ENCODE peak calls at places on chromosomes 16 and 17, in six cellular contexts. One of them, this sample, is unnamed.
A peak's percentile ranks its signal among the peaks of the same experiment; 100 is the strongest.

GRCh38 chr17:81473019-81473418 is 39.6 kb downstream of the ACTG1 start:
- DNase-seq in lung: no peak
- DNase-seq in tibial nerve: no peak
- DNase-seq in body of pancreas: peak; percentile 72
- DNase-seq in uterus: no peak
- DNase-seq in cardiac muscle cell: no peak
- DNase-seq in this sample: no peak

GRCh38 chr16:83817022-83817421 is 9.2 kb downstream of the HSBP1 start:
- DNase-seq in tibial nerve: no peak
- DNase-seq in uterus: no peak
- DNase-seq in body of pancreas: no peak
- DNase-seq in lung: no peak
- DNase-seq in cardiac muscle cell: no peak
- DNase-seq in this sample: no peak

GRCh38 chr16:635573-636205 is 416 bp downstream of the METTL26 start:
- DNase-seq in lung: no peak
- DNase-seq in uterus: no peak
- DNase-seq in cardiac muscle cell: no peak
- DNase-seq in tibial nerve: no peak
- DNase-seq in body of pancreas: peak; percentile 44
- DNase-seq in this sample: no peak

GRCh38 chr17:75131278-75132017 is at the start of gene NT5C:
- DNase-seq in uterus: peak; percentile 80
- DNase-seq in lung: peak; percentile 80
- DNase-seq in tibial nerve: peak; percentile 68
- DNase-seq in body of pancreas: peak; percentile 76
- DNase-seq in cardiac muscle cell: peak; percentile 90
- DNase-seq in this sample: peak; percentile 85

GRCh38 chr17:73308017-73308823 is 3.6 kb downstream of the CDC42EP4 start:
- DNase-seq in cardiac muscle cell: peak; percentile 27
- DNase-seq in lung: peak; percentile 95
- DNase-seq in body of pancreas: peak; percentile 96
- DNase-seq in tibial nerve: peak; percentile 56
- DNase-seq in uterus: peak; percentile 96
- DNase-seq in this sample: peak; percentile 80

GRCh38 chr16:84324439-84325262 is 30.0 kb downstream of the WFDC1 start:
- DNase-seq in cardiac muscle cell: no peak
- DNase-seq in lung: no peak
- DNase-seq in tibial nerve: no peak
- DNase-seq in body of pancreas: no peak
- DNase-seq in uterus: no peak
- DNase-seq in this sample: no peak

GRCh38 chr17:74356640-74357465 is 4.8 kb downstream of the BTBD17 start:
- DNase-seq in tibial nerve: no peak
- DNase-seq in lung: no peak
- DNase-seq in body of pancreas: no peak
- DNase-seq in uterus: no peak
- DNase-seq in cardiac muscle cell: peak; percentile 61
- DNase-seq in this sample: no peak

GRCh38 chr17:59838196-59838911 is 54.4 kb downstream of the TUBD1 start:
- DNase-seq in body of pancreas: peak; percentile 49
- DNase-seq in tibial nerve: no peak
- DNase-seq in lung: peak; percentile 33
- DNase-seq in cardiac muscle cell: no peak
- DNase-seq in uterus: no peak
- DNase-seq in this sample: no peak

GRCh38 chr17:4175921-4176802 is 33.2 kb downstream of the CYB5D2 start:
- DNase-seq in cardiac muscle cell: peak; percentile 53
- DNase-seq in tibial nerve: no peak
- DNase-seq in lung: no peak
- DNase-seq in body of pancreas: no peak
- DNase-seq in uterus: no peak
- DNase-seq in this sample: no peak

GRCh38 chr17:33596904-33597303 is 303.8 kb upstream of the ASIC2 start:
- DNase-seq in uterus: no peak
- DNase-seq in lung: no peak
- DNase-seq in body of pancreas: no peak
- DNase-seq in cardiac muscle cell: no peak
- DNase-seq in tibial nerve: no peak
- DNase-seq in this sample: no peak

GRCh38 chr17:36935681-36936454 is 1.4 kb upstream of the LHX1 start:
- DNase-seq in body of pancreas: no peak
- DNase-seq in tibial nerve: no peak
- DNase-seq in lung: no peak
- DNase-seq in cardiac muscle cell: peak; percentile 52
- DNase-seq in uterus: no peak
- DNase-seq in this sample: no peak

GRCh38 chr16:51569204-51569911 is 418.3 kb upstream of the SALL1 start:
- DNase-seq in uterus: no peak
- DNase-seq in lung: no peak
- DNase-seq in body of pancreas: no peak
- DNase-seq in tibial nerve: no peak
- DNase-seq in cardiac muscle cell: no peak
- DNase-seq in this sample: no peak

GRCh38 chr17:50101346-50102163 is 6.4 kb downstream of the PDK2 start:
- DNase-seq in lung: no peak
- DNase-seq in uterus: peak; percentile 87
- DNase-seq in tibial nerve: no peak
- DNase-seq in body of pancreas: peak; percentile 27
- DNase-seq in cardiac muscle cell: peak; percentile 73
- DNase-seq in this sample: peak; percentile 70

GRCh38 chr16:85905110-85906095 is 6.4 kb downstream of the IRF8 start:
- DNase-seq in cardiac muscle cell: no peak
- DNase-seq in lung: no peak
- DNase-seq in uterus: no peak
- DNase-seq in body of pancreas: no peak
- DNase-seq in tibial nerve: no peak
- DNase-seq in this sample: no peak

GRCh38 chr16:49024016-49024415 is 257.6 kb downstream of the CBLN1 start:
- DNase-seq in lung: no peak
- DNase-seq in body of pancreas: no peak
- DNase-seq in tibial nerve: no peak
- DNase-seq in cardiac muscle cell: no peak
- DNase-seq in uterus: no peak
- DNase-seq in this sample: no peak

GRCh38 chr17:58402047-58402446 is 15.3 kb downstream of the RNF43 start:
- DNase-seq in lung: no peak
- DNase-seq in tibial nerve: no peak
- DNase-seq in cardiac muscle cell: no peak
- DNase-seq in body of pancreas: no peak
- DNase-seq in uterus: no peak
- DNase-seq in this sample: no peak

GRCh38 chr16:22787456-22788189 is 26.3 kb upstream of the HS3ST2 start:
- DNase-seq in cardiac muscle cell: no peak
- DNase-seq in uterus: no peak
- DNase-seq in tibial nerve: no peak
- DNase-seq in lung: no peak
- DNase-seq in body of pancreas: no peak
- DNase-seq in this sample: no peak

GRCh38 chr16:70725912-70726828 is 40.3 kb upstream of the MTSS2 start:
- DNase-seq in body of pancreas: no peak
- DNase-seq in cardiac muscle cell: peak; percentile 65
- DNase-seq in tibial nerve: no peak
- DNase-seq in uterus: peak; percentile 69
- DNase-seq in lung: peak; percentile 59
- DNase-seq in this sample: peak; percentile 79

GRCh38 chr17:72560303-72561247 is 439.8 kb downstream of the SOX9 start:
- DNase-seq in cardiac muscle cell: peak; percentile 66
- DNase-seq in uterus: no peak
- DNase-seq in lung: peak; percentile 58
- DNase-seq in tibial nerve: no peak
- DNase-seq in body of pancreas: peak; percentile 65
- DNase-seq in this sample: no peak

GRCh38 chr17:1323336-1323735 is 43.9 kb downstream of the TRARG1 start:
- DNase-seq in cardiac muscle cell: peak; percentile 73
- DNase-seq in lung: no peak
- DNase-seq in uterus: no peak
- DNase-seq in body of pancreas: no peak
- DNase-seq in tibial nerve: no peak
- DNase-seq in this sample: no peak

GRCh38 chr16:85798283-85798776 is 1.0 kb downstream of the EMC8 start:
- DNase-seq in uterus: no peak
- DNase-seq in tibial nerve: no peak
- DNase-seq in cardiac muscle cell: no peak
- DNase-seq in lung: no peak
- DNase-seq in body of pancreas: no peak
- DNase-seq in this sample: no peak

GRCh38 chr17:31197991-31198390 is 99.0 kb downstream of the OMG start:
- DNase-seq in cardiac muscle cell: no peak
- DNase-seq in lung: no peak
- DNase-seq in uterus: no peak
- DNase-seq in body of pancreas: no peak
- DNase-seq in tibial nerve: no peak
- DNase-seq in this sample: no peak

GRCh38 chr17:47879028-47879585 is 16.9 kb upstream of the SP2 start:
- DNase-seq in tibial nerve: no peak
- DNase-seq in lung: no peak
- DNase-seq in cardiac muscle cell: no peak
- DNase-seq in uterus: no peak
- DNase-seq in body of pancreas: no peak
- DNase-seq in this sample: no peak

GRCh38 chr16:876523-877241 is 76.1 kb upstream of the GNG13 start:
- DNase-seq in uterus: no peak
- DNase-seq in tibial nerve: no peak
- DNase-seq in body of pancreas: no peak
- DNase-seq in lung: no peak
- DNase-seq in cardiac muscle cell: no peak
- DNase-seq in this sample: no peak

GRCh38 chr16:65446441-65446840 is 324.6 kb upstream of the CDH11 start:
- DNase-seq in tibial nerve: no peak
- DNase-seq in cardiac muscle cell: no peak
- DNase-seq in uterus: no peak
- DNase-seq in lung: no peak
- DNase-seq in body of pancreas: no peak
- DNase-seq in this sample: no peak

GRCh38 chr17:66098040-66098439 is 93.9 kb downstream of the CEP112 start:
- DNase-seq in body of pancreas: no peak
- DNase-seq in lung: no peak
- DNase-seq in cardiac muscle cell: no peak
- DNase-seq in tibial nerve: no peak
- DNase-seq in uterus: no peak
- DNase-seq in this sample: no peak

GRCh38 chr16:66335704-66336329 is 30.7 kb upstream of the CDH5 start:
- DNase-seq in tibial nerve: no peak
- DNase-seq in cardiac muscle cell: peak; percentile 46
- DNase-seq in lung: no peak
- DNase-seq in uterus: no peak
- DNase-seq in body of pancreas: no peak
- DNase-seq in this sample: peak; percentile 59

GRCh38 chr16:86314402-86315025 is 195.8 kb upstream of the FOXF1 start:
- DNase-seq in uterus: no peak
- DNase-seq in body of pancreas: no peak
- DNase-seq in lung: no peak
- DNase-seq in cardiac muscle cell: no peak
- DNase-seq in tibial nerve: no peak
- DNase-seq in this sample: no peak

GRCh38 chr17:13601776-13602551 is at the start of gene HS3ST3A1:
- DNase-seq in cardiac muscle cell: peak; percentile 87
- DNase-seq in lung: no peak
- DNase-seq in body of pancreas: no peak
- DNase-seq in tibial nerve: no peak
- DNase-seq in uterus: peak; percentile 37
- DNase-seq in this sample: peak; percentile 33

GRCh38 chr17:21213491-21214014 is 408 bp downstream of the TMEM11 start:
- DNase-seq in body of pancreas: peak; percentile 43
- DNase-seq in uterus: no peak
- DNase-seq in lung: peak; percentile 53
- DNase-seq in tibial nerve: no peak
- DNase-seq in cardiac muscle cell: peak; percentile 69
- DNase-seq in this sample: no peak

GRCh38 chr17:4678448-4679026 is 25.4 kb downstream of the PELP1 start:
- DNase-seq in tibial nerve: no peak
- DNase-seq in uterus: no peak
- DNase-seq in body of pancreas: no peak
- DNase-seq in lung: no peak
- DNase-seq in cardiac muscle cell: peak; percentile 90
- DNase-seq in this sample: no peak

GRCh38 chr16:75250089-75250808 is 1.2 kb downstream of the BCAR1 start:
- DNase-seq in body of pancreas: peak; percentile 79
- DNase-seq in tibial nerve: no peak
- DNase-seq in cardiac muscle cell: no peak
- DNase-seq in lung: peak; percentile 50
- DNase-seq in uterus: peak; percentile 24
- DNase-seq in this sample: peak; percentile 63
- H3K4me1 ChIP-seq in body of pancreas: peaks cover 89% of the 10 kb centered on the region
- H3K4me1 ChIP-seq in tibial nerve: peaks cover 75% of the 10 kb centered on the region
- H3K4me1 ChIP-seq in cardiac muscle cell: peaks cover 58% of the 10 kb centered on the region
- H3K4me1 ChIP-seq in lung: peaks cover 75% of the 10 kb centered on the region
- H3K4me1 ChIP-seq in uterus: peaks cover 81% of the 10 kb centered on the region
- H3K4me1 ChIP-seq in this sample: peaks cover 97% of the 10 kb centered on the region

GRCh38 chr16:35102780-35103403 is 1643.5 kb downstream of the TP53TG3F start:
- DNase-seq in body of pancreas: no peak
- DNase-seq in tibial nerve: no peak
- DNase-seq in uterus: no peak
- DNase-seq in cardiac muscle cell: no peak
- DNase-seq in lung: no peak
- DNase-seq in this sample: no peak
- TF ChIP-seq CTCF in body of pancreas: no peak
- TF ChIP-seq CTCF in tibial nerve: no peak
- TF ChIP-seq CTCF in uterus: no peak
- TF ChIP-seq CTCF in cardiac muscle cell: no peak
- TF ChIP-seq CTCF in lung: no peak
- TF ChIP-seq CTCF in this sample: peak; percentile 59

GRCh38 chr16:67426022-67426421 is 4.9 kb upstream of the HSD11B2 start:
- DNase-seq in uterus: no peak
- DNase-seq in lung: no peak
- DNase-seq in body of pancreas: no peak
- DNase-seq in tibial nerve: no peak
- DNase-seq in cardiac muscle cell: no peak
- DNase-seq in this sample: no peak

GRCh38 chr16:67425046-67425445 is 5.9 kb upstream of the HSD11B2 start:
- DNase-seq in lung: no peak
- DNase-seq in body of pancreas: no peak
- DNase-seq in uterus: no peak
- DNase-seq in cardiac muscle cell: no peak
- DNase-seq in tibial nerve: no peak
- DNase-seq in this sample: no peak

GRCh38 chr16:67423015-67423414 is 6.7 kb upstream of the ZDHHC1 start:
- DNase-seq in body of pancreas: no peak
- DNase-seq in tibial nerve: no peak
- DNase-seq in lung: no peak
- DNase-seq in uterus: no peak
- DNase-seq in cardiac muscle cell: no peak
- DNase-seq in this sample: no peak

GRCh38 chr16:67425581-67425980 is 5.3 kb upstream of the HSD11B2 start:
- DNase-seq in tibial nerve: no peak
- DNase-seq in lung: no peak
- DNase-seq in body of pancreas: no peak
- DNase-seq in uterus: no peak
- DNase-seq in cardiac muscle cell: no peak
- DNase-seq in this sample: no peak

GRCh38 chr16:67423634-67424575 is 7.0 kb upstream of the HSD11B2 start:
- DNase-seq in cardiac muscle cell: no peak
- DNase-seq in lung: no peak
- DNase-seq in tibial nerve: no peak
- DNase-seq in body of pancreas: no peak
- DNase-seq in uterus: no peak
- DNase-seq in this sample: no peak
- H3K4me1 ChIP-seq in cardiac muscle cell: peaks cover 12% of the 10 kb centered on the region
- H3K4me1 ChIP-seq in lung: no peaks in the 10 kb centered on the region
- H3K4me1 ChIP-seq in tibial nerve: peaks cover 3% of the 10 kb centered on the region
- H3K4me1 ChIP-seq in body of pancreas: peaks cover 31% of the 10 kb centered on the region
- H3K4me1 ChIP-seq in uterus: peaks cover 8% of the 10 kb centered on the region
- H3K4me1 ChIP-seq in this sample: peaks cover 20% of the 10 kb centered on the region

GRCh38 chr17:45104907-45105624 is 27.2 kb downstream of the PLCD3 start:
- DNase-seq in tibial nerve: no peak
- DNase-seq in lung: no peak
- DNase-seq in uterus: no peak
- DNase-seq in body of pancreas: no peak
- DNase-seq in cardiac muscle cell: no peak
- DNase-seq in this sample: no peak
- TF ChIP-seq CTCF in tibial nerve: no peak
- TF ChIP-seq CTCF in lung: no peak
- TF ChIP-seq CTCF in uterus: no peak
- TF ChIP-seq CTCF in body of pancreas: no peak
- TF ChIP-seq CTCF in cardiac muscle cell: no peak
- TF ChIP-seq CTCF in this sample: no peak